ENCODE peak calls at places on chromosomes 7 and 10, in nine cellular contexts. U is GM23248; K is K562; Q is H9; J is A673; Z is CD8-positive, alpha-beta memory T cell; P is heart right ventricle; D is lung; A is IMR-90. F is an unnamed sample. For H3K4me1, the result is how much of the 10 kb centered on the place peaks cover.

GRCh38 chr10:129274928-129275474 is 192.0 kb upstream of the MGMT start:
- DNase-seq in U (no peak), K (peak), Q (peak), J (peak), Z (no peak), P (no peak), D (no peak), A (no peak), F (no peak)

GRCh38 chr10:107813396-107813795 is 648.9 kb upstream of the SORCS1 start:
- DNase-seq in U (no peak), K (no peak), Q (no peak), J (no peak), Z (no peak), P (no peak), D (no peak), A (no peak), F (no peak)

GRCh38 chr7:6271091-6271658 is 1.2 kb downstream of the CYTH3 start:
- DNase-seq in U (peak), K (peak), Q (peak), J (peak), Z (peak), P (peak), D (peak), A (peak), F (no peak)

GRCh38 chr10:71085689-71086438 is 126.5 kb upstream of the UNC5B start:
- DNase-seq in U (no peak), K (peak), Q (peak), J (no peak), Z (no peak), P (peak), D (peak), A (no peak), F (no peak)

GRCh38 chr7:121328508-121329459 is at the start of gene WNT16:
- DNase-seq in U (peak), K (peak), Q (peak), J (no peak), Z (no peak), P (no peak), D (no peak), A (no peak), F (no peak)

GRCh38 chr10:117137911-117138642 is at the start of gene VAX1:
- DNase-seq in U (peak), K (no peak), Q (peak), J (peak), Z (no peak), P (no peak), D (no peak), A (no peak), F (no peak)

GRCh38 chr7:139854803-139855497 is 25.9 kb downstream of the TBXAS1 start:
- DNase-seq in U (no peak), K (no peak), Q (no peak), J (no peak), Z (no peak), P (no peak), D (no peak), A (no peak), F (no peak)

GRCh38 chr10:55979203-55979602 is 381.9 kb downstream of the ZWINT start:
- DNase-seq in U (no peak), K (no peak), Q (peak), J (no peak), Z (no peak), P (no peak), D (no peak), A (no peak), F (no peak)

GRCh38 chr10:60606343-60607080 is 171.8 kb upstream of the CDK1 start:
- DNase-seq in U (peak), K (no peak), Q (no peak), J (peak), Z (no peak), P (no peak), D (no peak), A (peak), F (no peak)

GRCh38 chr10:124535731-124536495 is 74.3 kb downstream of the LHPP start:
- DNase-seq in U (no peak), K (no peak), Q (peak), J (no peak), Z (no peak), P (no peak), D (no peak), A (no peak), F (no peak)

GRCh38 chr10:49281461-49281860 is 17.5 kb upstream of the C10orf71 start:
- DNase-seq in U (no peak), K (peak), Q (peak), J (peak), Z (no peak), P (no peak), D (no peak), A (no peak), F (no peak)

GRCh38 chr10:102408081-102408727 is 10.4 kb downstream of the PSD start:
- DNase-seq in U (peak), K (no peak), Q (no peak), J (no peak), Z (no peak), P (no peak), D (no peak), A (no peak), F (peak)

GRCh38 chr10:70779685-70780369 is 5.3 kb downstream of the TBATA start:
- DNase-seq in U (peak), K (peak), Q (no peak), J (no peak), Z (no peak), P (no peak), D (peak), A (no peak), F (no peak)

GRCh38 chr10:114337510-114338462 is 66.5 kb downstream of the AFAP1L2 start:
- DNase-seq in U (no peak), K (no peak), Q (peak), J (no peak), Z (no peak), P (no peak), D (no peak), A (no peak), F (no peak)

GRCh38 chr7:91007371-91007770 is 256.9 kb upstream of the FZD1 start:
- DNase-seq in U (no peak), K (no peak), Q (no peak), J (no peak), Z (no peak), P (no peak), D (no peak), A (no peak), F (no peak)

GRCh38 chr7:11552676-11553075 is 279.3 kb downstream of the THSD7A start:
- DNase-seq in U (no peak), K (no peak), Q (no peak), J (peak), Z (no peak), P (no peak), D (no peak), A (no peak), F (no peak)

GRCh38 chr10:122341141-122341810 is 33.2 kb upstream of the PLEKHA1 start:
- DNase-seq in U (no peak), K (no peak), Q (no peak), J (no peak), Z (no peak), P (peak), D (peak), A (no peak), F (no peak)

GRCh38 chr7:30284298-30285066 is at the start of gene ZNRF2:
- DNase-seq in U (peak), K (peak), Q (peak), J (peak), Z (peak), P (peak), D (peak), A (peak), F (peak)

GRCh38 chr7:30285531-30286284 is 1.3 kb downstream of the ZNRF2 start:
- DNase-seq in U (peak), K (peak), Q (peak), J (peak), Z (peak), P (peak), D (peak), A (peak), F (peak)

GRCh38 chr7:30285067-30285530 is 702 bp downstream of the ZNRF2 start:
- DNase-seq in U (peak), K (peak), Q (no peak), J (peak), Z (peak), P (no peak), D (no peak), A (peak), F (peak)

GRCh38 chr7:30282735-30283134 is 1.7 kb upstream of the ZNRF2 start:
- DNase-seq in U (no peak), K (no peak), Q (no peak), J (no peak), Z (no peak), P (no peak), D (no peak), A (no peak), F (no peak)

GRCh38 chr7:30286749-30287148 is 2.4 kb downstream of the ZNRF2 start:
- DNase-seq in U (no peak), K (no peak), Q (no peak), J (no peak), Z (no peak), P (no peak), D (no peak), A (no peak), F (no peak)
- H3K4me1 ChIP-seq in U (under half), K (under half), Q (under half), J (under half), Z (under half), P (under half), D (under half), A (under half), F (under half)

DNA sequence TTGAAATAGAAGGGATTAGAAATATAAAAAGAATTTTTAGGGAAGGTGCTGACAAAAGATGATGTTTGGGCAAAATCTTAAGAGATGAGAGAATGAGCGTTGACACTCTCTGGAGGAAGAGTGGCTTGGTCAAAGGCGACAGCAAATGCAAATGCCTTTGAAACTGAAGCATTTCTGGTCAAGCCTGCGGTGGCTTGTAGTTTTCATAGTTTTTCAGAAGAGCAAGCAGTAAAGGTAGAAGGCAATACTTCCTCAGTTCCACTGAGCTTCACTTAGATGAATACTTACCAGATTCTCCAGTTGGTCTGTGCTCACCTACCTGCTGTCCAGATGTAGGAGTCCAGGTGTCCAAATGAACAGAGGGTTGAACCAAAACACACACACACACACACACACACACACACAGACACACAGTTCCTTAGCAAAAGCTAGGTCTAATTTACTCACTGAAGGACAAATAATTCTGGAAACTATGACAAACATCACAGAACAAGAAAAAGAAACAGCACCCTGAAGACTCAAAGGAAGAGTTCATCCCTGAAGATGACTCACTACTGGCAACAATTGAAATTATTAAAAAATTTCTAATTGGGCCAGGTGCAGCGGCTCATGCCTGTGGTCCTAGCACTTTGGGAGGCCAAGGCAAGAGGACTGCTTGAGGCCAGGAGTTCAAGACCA is 12.1 kb upstream of the STK17A start:
- DNase-seq in U (peak), K (no peak), Q (no peak), J (no peak), Z (no peak), P (no peak), D (no peak), A (no peak), F (no peak)
- H3K27ac ChIP-seq in U (peak), K (no peak), Q (no peak), J (no peak), Z (no peak), P (no peak), D (no peak), A (no peak), F (no peak)

GRCh38 chr10:21290499-21291160 is 234.9 kb downstream of the SKIDA1 start:
- DNase-seq in U (no peak), K (no peak), Q (no peak), J (no peak), Z (no peak), P (no peak), D (no peak), A (no peak), F (no peak)

GRCh38 chr10:21296575-21297355 is 228.7 kb downstream of the SKIDA1 start:
- DNase-seq in U (no peak), K (no peak), Q (no peak), J (no peak), Z (no peak), P (no peak), D (no peak), A (no peak), F (no peak)

GRCh38 chr10:21297525-21298383 is 227.7 kb downstream of the SKIDA1 start:
- DNase-seq in U (no peak), K (no peak), Q (no peak), J (no peak), Z (no peak), P (no peak), D (no peak), A (no peak), F (no peak)

GRCh38 chr10:21292763-21293517 is 232.5 kb downstream of the SKIDA1 start:
- DNase-seq in U (peak), K (no peak), Q (peak), J (peak), Z (no peak), P (peak), D (peak), A (peak), F (no peak)

GRCh38 chr10:21293518-21294356 is 231.7 kb downstream of the SKIDA1 start:
- DNase-seq in U (no peak), K (no peak), Q (no peak), J (peak), Z (no peak), P (no peak), D (no peak), A (no peak), F (no peak)
- H3K4me1 ChIP-seq in U (under half), K (under half), Q (under half), J (under half), Z (under half), P (under half), D (under half), A (under half), F (under half)

DNA sequence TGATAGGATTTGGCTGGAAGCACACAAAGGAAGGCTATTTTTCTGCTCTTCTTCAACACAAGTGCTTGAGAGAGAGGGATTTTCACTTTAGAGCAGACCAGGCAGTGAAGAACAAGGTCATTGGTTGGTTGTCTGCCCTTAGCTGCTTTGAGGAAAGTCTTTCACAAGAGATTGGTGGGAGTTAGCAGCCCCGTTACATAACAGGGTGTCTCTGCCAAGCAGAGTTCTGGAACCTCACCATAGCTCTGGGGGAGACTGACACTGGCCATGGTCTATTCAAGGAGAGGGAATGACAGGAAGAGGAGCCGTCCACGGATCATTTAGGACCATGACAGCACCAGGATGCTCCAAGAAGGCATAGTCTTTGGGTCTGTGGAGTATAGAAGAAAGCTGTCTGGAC is 150.2 kb downstream of the CAMK1D start:
- DNase-seq in U (no peak), K (no peak), Q (no peak), J (no peak), Z (no peak), P (no peak), D (no peak), A (no peak), F (no peak)
- H3K27ac ChIP-seq in U (no peak), K (no peak), Q (no peak), J (no peak), Z (no peak), P (no peak), D (no peak), A (no peak), F (no peak)

GRCh38 chr10:103985726-103986125 is 18.8 kb downstream of the SLK start:
- DNase-seq in U (peak), K (no peak), Q (no peak), J (no peak), Z (no peak), P (no peak), D (no peak), A (peak), F (no peak)
- H3K4me1 ChIP-seq in U (under half), K (under half), Q (under half), J (under half), Z (under half), P (under half), D (under half), A (under half), F (under half)

GRCh38 chr7:40551685-40552576 is 417.1 kb downstream of the SUGCT start:
- DNase-seq in U (peak), K (peak), Q (no peak), J (peak), Z (no peak), P (no peak), D (no peak), A (peak), F (no peak)
- H3K27ac ChIP-seq in U (peak), K (no peak), Q (no peak), J (no peak), Z (no peak), P (no peak), D (no peak), A (no peak), F (no peak)